ENCODE peak calls at places on chromosomes 12 and 14, in four cellular contexts. S is AG04450, Q is PC-9, X is RWPE2. E is an unnamed sample. For H3K27me3, the result is how much of the 10 kb centered on the place peaks cover.

GRCh38 chr12:92080390-92081285 is 65.0 kb downstream of the BTG1 start:
- DNase-seq in S (no peak), X (no peak), Q (peak), E (peak)

GRCh38 chr12:108815875-108816594 is 41.3 kb downstream of the SSH1 start:
- DNase-seq in Q (no peak), X (no peak), S (no peak), E (peak)

GRCh38 chr12:65705380-65705876 is 118.9 kb upstream of the HMGA2 start:
- DNase-seq in S (no peak), Q (no peak), X (no peak), E (no peak)

GRCh38 chr12:57764662-57765002 is 2.2 kb downstream of the CYP27B1 start:
- DNase-seq in Q (no peak), S (no peak), X (no peak), E (no peak)

GRCh38 chr14:26138764-26139445 is 458.9 kb downstream of the NOVA1 start:
- DNase-seq in S (no peak), Q (no peak), X (no peak), E (peak)

GRCh38 chr14:69685217-69685616 is 73.8 kb downstream of the SUSD6 start:
- DNase-seq in Q (no peak), X (peak), S (no peak), E (peak)

GRCh38 chr12:122852336-122853275 is 17.3 kb downstream of the HIP1R start:
- DNase-seq in Q (no peak), S (no peak), X (no peak), E (no peak)

GRCh38 chr12:120064054-120064940 is 52.3 kb downstream of the RAB35 start:
- DNase-seq in S (no peak), Q (peak), X (no peak), E (no peak)

GRCh38 chr12:108298761-108299275 is 40.3 kb downstream of the CMKLR1 start:
- DNase-seq in X (no peak), S (no peak), Q (no peak), E (no peak)

GRCh38 chr14:92863281-92863680 is 59.7 kb upstream of the CHGA start:
- DNase-seq in X (no peak), Q (no peak), S (no peak), E (no peak)

GRCh38 chr12:65133879-65134278 is 12.8 kb upstream of the WIF1 start:
- DNase-seq in X (no peak), S (no peak), Q (no peak), E (no peak)

GRCh38 chr12:106183735-106184134 is 45.0 kb upstream of the NUAK1 start:
- DNase-seq in S (no peak), X (no peak), Q (no peak), E (no peak)

GRCh38 chr14:58488550-58488949 is 61.0 kb downstream of the KIAA0586 start:
- DNase-seq in Q (no peak), X (no peak), S (no peak), E (no peak)

GRCh38 chr14:20684662-20685456 is 499 bp downstream of the RNASE4 start:
- DNase-seq in X (no peak), S (no peak), Q (no peak), E (peak)

GRCh38 chr14:65153101-65153500 is 50.8 kb upstream of the MAX start:
- DNase-seq in S (no peak), Q (no peak), X (no peak), E (no peak)
- H3K27me3 ChIP-seq in S (under half), Q (under half), X (under half), E (under half)

GRCh38 chr12:128951448-128951847 is 98.2 kb downstream of the GLT1D1 start:
- DNase-seq in Q (no peak), S (no peak), X (no peak), E (no peak)
- TF ChIP-seq CTCF in Q (no peak), S (no peak), X (no peak), E (no peak)

GRCh38 chr12:25839470-25839869 is 119.0 kb upstream of the RASSF8 start:
- DNase-seq in S (no peak), X (no peak), Q (no peak), E (no peak)
- H3K27ac ChIP-seq in S (no peak), X (no peak), Q (no peak), E (no peak)

GRCh38 chr12:49538740-49539403 is at the start of gene KCNH3:
- DNase-seq in Q (peak), S (no peak), X (peak), E (peak)

GRCh38 chr12:49540229-49541139 is 1.7 kb downstream of the KCNH3 start:
- DNase-seq in S (no peak), Q (no peak), X (no peak), E (peak)

GRCh38 chr12:49537709-49538601 is 875 bp upstream of the KCNH3 start:
- DNase-seq in X (no peak), Q (no peak), S (no peak), E (no peak)

GRCh38 chr12:49541140-49541861 is 2.5 kb downstream of the KCNH3 start:
- DNase-seq in S (no peak), X (no peak), Q (no peak), E (no peak)

GRCh38 chr12:49539406-49540228 is 787 bp downstream of the KCNH3 start:
- DNase-seq in S (no peak), X (peak), Q (no peak), E (no peak)
- H3K27me3 ChIP-seq in S (under half), X (under half), Q (under half), E (under half)

DNA sequence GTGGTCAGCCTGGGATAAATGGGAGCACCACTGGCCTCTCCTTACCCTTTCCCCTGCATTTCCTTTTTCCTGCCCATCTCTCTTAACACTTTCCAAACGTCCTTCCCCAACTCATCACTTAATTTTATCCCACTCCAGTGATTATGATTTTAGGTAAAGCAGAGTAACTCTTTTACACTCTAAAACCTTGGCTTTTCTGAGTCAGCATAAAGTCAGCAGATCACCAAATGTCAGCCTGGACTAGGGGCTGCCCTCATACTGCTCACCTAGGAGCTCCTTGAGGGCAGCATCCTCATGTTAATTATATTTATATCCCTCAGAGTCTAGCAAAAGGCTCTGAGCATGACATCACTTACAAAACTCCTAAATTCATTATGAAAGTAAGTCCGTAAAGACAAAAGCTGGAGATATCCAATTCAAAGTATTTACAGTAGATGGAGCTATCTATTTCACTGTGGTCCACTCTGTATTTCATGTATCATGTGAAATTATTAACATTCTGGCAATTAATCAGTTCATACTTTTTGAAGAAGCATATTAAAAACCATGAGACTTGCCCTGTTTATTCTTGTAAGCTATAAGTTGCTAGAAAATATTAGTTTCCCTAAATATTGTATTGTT is 17.0 kb upstream of the DICER1 start:
- DNase-seq in Q (no peak), X (no peak), S (no peak), E (no peak)
- TF ChIP-seq CTCF in Q (no peak), X (peak), S (no peak), E (peak)

GRCh38 chr12:1218369-1218768 is 227.3 kb downstream of the ERC1 start:
- DNase-seq in X (no peak), Q (no peak), S (no peak), E (no peak)
- H3K27ac ChIP-seq in X (peak), Q (peak), S (no peak), E (no peak)